ENCODE peak calls at places on chromosomes 13 and 19, in nine cellular contexts. One of them, this sample, is unnamed.

GRCh38 chr13:113605866-113606438 is 21.4 kb downstream of the TFDP1 start:
- DNase-seq in PC-9: no peak
- DNase-seq in fibroblast of lung: no peak
- DNase-seq in thyroid gland: no peak
- DNase-seq in pancreas: no peak
- DNase-seq in testis: no peak
- DNase-seq in hepatocyte: no peak
- DNase-seq in IMR-90: no peak
- DNase-seq in prostate gland: no peak
- DNase-seq in this sample: peak; percentile 67

GRCh38 chr19:16139752-16140151 is 3.7 kb upstream of the HSH2D start:
- DNase-seq in hepatocyte: no peak
- DNase-seq in pancreas: no peak
- DNase-seq in testis: no peak
- DNase-seq in fibroblast of lung: no peak
- DNase-seq in prostate gland: no peak
- DNase-seq in PC-9: no peak
- DNase-seq in IMR-90: no peak
- DNase-seq in thyroid gland: no peak
- DNase-seq in this sample: no peak

GRCh38 chr19:48480476-48481190 is 11.5 kb downstream of the CYTH2 start:
- DNase-seq in fibroblast of lung: peak; percentile 51
- DNase-seq in prostate gland: no peak
- DNase-seq in testis: peak; percentile 55
- DNase-seq in thyroid gland: no peak
- DNase-seq in IMR-90: no peak
- DNase-seq in PC-9: no peak
- DNase-seq in pancreas: no peak
- DNase-seq in hepatocyte: no peak
- DNase-seq in this sample: no peak

GRCh38 chr13:21478881-21479808 is 20.0 kb upstream of the ZDHHC20 start:
- DNase-seq in IMR-90: peak; percentile 81
- DNase-seq in testis: peak; percentile 59
- DNase-seq in pancreas: peak; percentile 47
- DNase-seq in fibroblast of lung: peak; percentile 65
- DNase-seq in thyroid gland: peak; percentile 13
- DNase-seq in PC-9: peak; percentile 9
- DNase-seq in hepatocyte: peak; percentile 76
- DNase-seq in prostate gland: peak; percentile 63
- DNase-seq in this sample: no peak

GRCh38 chr19:38990949-38991697 is 15.6 kb upstream of the FBXO17 start:
- DNase-seq in testis: peak; percentile 20
- DNase-seq in fibroblast of lung: no peak
- DNase-seq in PC-9: peak; percentile 25
- DNase-seq in hepatocyte: no peak
- DNase-seq in pancreas: no peak
- DNase-seq in thyroid gland: no peak
- DNase-seq in IMR-90: no peak
- DNase-seq in prostate gland: no peak
- DNase-seq in this sample: no peak

GRCh38 chr19:40542197-40542859 is 34.3 kb upstream of the SHKBP1 start:
- DNase-seq in fibroblast of lung: peak; percentile 25
- DNase-seq in IMR-90: peak; percentile 60
- DNase-seq in thyroid gland: no peak
- DNase-seq in hepatocyte: peak; percentile 44
- DNase-seq in pancreas: peak; percentile 70
- DNase-seq in testis: peak; percentile 82
- DNase-seq in PC-9: no peak
- DNase-seq in prostate gland: no peak
- DNase-seq in this sample: peak; percentile 40

GRCh38 chr13:99277629-99278028 is 19.4 kb upstream of the GPR18 start:
- DNase-seq in pancreas: no peak
- DNase-seq in IMR-90: no peak
- DNase-seq in testis: no peak
- DNase-seq in thyroid gland: no peak
- DNase-seq in PC-9: no peak
- DNase-seq in hepatocyte: no peak
- DNase-seq in prostate gland: no peak
- DNase-seq in fibroblast of lung: no peak
- DNase-seq in this sample: no peak

GRCh38 chr13:97448503-97449251 is 14.7 kb downstream of the RAP2A start:
- DNase-seq in thyroid gland: no peak
- DNase-seq in testis: no peak
- DNase-seq in PC-9: no peak
- DNase-seq in prostate gland: no peak
- DNase-seq in hepatocyte: no peak
- DNase-seq in pancreas: no peak
- DNase-seq in IMR-90: no peak
- DNase-seq in fibroblast of lung: no peak
- DNase-seq in this sample: no peak

GRCh38 chr19:36488118-36488815 is 1.1 kb downstream of the ZNF566 start:
- DNase-seq in hepatocyte: no peak
- DNase-seq in PC-9: no peak
- DNase-seq in thyroid gland: no peak
- DNase-seq in prostate gland: no peak
- DNase-seq in testis: no peak
- DNase-seq in IMR-90: peak; percentile 53
- DNase-seq in pancreas: no peak
- DNase-seq in fibroblast of lung: peak; percentile 45
- DNase-seq in this sample: no peak

GRCh38 chr13:31409678-31410356 is 210.0 kb downstream of the B3GLCT start:
- DNase-seq in thyroid gland: no peak
- DNase-seq in IMR-90: no peak
- DNase-seq in PC-9: no peak
- DNase-seq in hepatocyte: peak; percentile 20
- DNase-seq in fibroblast of lung: peak; percentile 35
- DNase-seq in prostate gland: no peak
- DNase-seq in pancreas: no peak
- DNase-seq in testis: no peak
- DNase-seq in this sample: no peak

GRCh38 chr13:97191143-97191542 is 31.0 kb upstream of the MBNL2 start:
- DNase-seq in pancreas: no peak
- DNase-seq in PC-9: no peak
- DNase-seq in fibroblast of lung: no peak
- DNase-seq in IMR-90: no peak
- DNase-seq in prostate gland: no peak
- DNase-seq in hepatocyte: no peak
- DNase-seq in thyroid gland: no peak
- DNase-seq in testis: no peak
- DNase-seq in this sample: no peak

GRCh38 chr19:2607712-2608601 is 94.5 kb downstream of the GNG7 start:
- DNase-seq in PC-9: no peak
- DNase-seq in pancreas: no peak
- DNase-seq in prostate gland: no peak
- DNase-seq in thyroid gland: peak; percentile 58
- DNase-seq in hepatocyte: no peak
- DNase-seq in fibroblast of lung: no peak
- DNase-seq in testis: no peak
- DNase-seq in IMR-90: no peak
- DNase-seq in this sample: no peak

GRCh38 chr19:2603320-2603719 is 99.2 kb downstream of the GNG7 start:
- DNase-seq in PC-9: no peak
- DNase-seq in prostate gland: no peak
- DNase-seq in fibroblast of lung: peak; percentile 84
- DNase-seq in hepatocyte: no peak
- DNase-seq in pancreas: no peak
- DNase-seq in thyroid gland: no peak
- DNase-seq in IMR-90: no peak
- DNase-seq in testis: peak; percentile 66
- DNase-seq in this sample: peak; percentile 31

GRCh38 chr19:2604747-2605329 is 97.7 kb downstream of the GNG7 start:
- DNase-seq in PC-9: no peak
- DNase-seq in pancreas: no peak
- DNase-seq in fibroblast of lung: no peak
- DNase-seq in testis: no peak
- DNase-seq in prostate gland: no peak
- DNase-seq in thyroid gland: no peak
- DNase-seq in IMR-90: no peak
- DNase-seq in hepatocyte: no peak
- DNase-seq in this sample: peak; percentile 7

GRCh38 chr19:2600914-2601870 is 101.3 kb downstream of the GNG7 start:
- DNase-seq in PC-9: no peak
- DNase-seq in thyroid gland: no peak
- DNase-seq in hepatocyte: no peak
- DNase-seq in fibroblast of lung: no peak
- DNase-seq in pancreas: no peak
- DNase-seq in IMR-90: no peak
- DNase-seq in prostate gland: no peak
- DNase-seq in testis: no peak
- DNase-seq in this sample: no peak

DNA sequence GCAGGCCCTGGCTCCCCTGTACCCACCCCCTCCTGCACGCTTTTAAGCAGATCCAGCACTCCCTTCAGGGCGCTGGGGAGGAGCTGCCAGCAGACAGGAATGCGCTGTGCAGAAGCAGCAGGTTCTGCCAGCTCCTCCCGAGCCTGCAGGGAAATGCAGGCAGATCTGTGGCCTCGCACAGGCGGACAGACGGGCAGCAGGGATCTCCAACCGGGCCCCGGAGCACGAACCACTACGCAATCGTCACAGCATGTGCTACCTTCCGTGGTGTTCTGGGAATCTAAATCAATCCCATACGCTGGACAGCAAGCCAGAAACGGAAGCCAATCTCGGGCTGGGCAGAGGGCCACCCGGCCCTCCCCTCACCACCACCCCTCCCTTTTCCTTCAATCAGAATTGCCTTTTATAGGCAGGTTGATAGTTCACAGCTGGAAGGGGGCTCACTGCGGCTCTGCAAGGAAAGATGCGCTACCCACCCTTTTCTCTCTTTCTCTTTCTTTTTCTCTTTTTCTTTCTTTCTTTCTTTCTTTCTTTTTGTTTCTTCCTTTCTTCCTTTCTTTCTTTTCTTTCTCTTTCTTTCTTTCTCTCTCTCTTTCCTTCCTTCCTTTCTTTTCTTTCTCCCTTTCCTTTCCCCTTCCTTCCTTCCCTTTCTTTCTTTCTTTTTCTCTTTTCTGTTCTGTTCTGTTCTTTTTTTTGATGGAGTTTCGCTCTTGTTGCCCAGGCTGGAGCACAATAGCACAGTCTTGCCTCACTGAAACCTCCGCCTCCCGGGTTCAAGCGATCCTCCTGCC is 99.9 kb downstream of the GNG7 start:
- DNase-seq in PC-9: peak; percentile 59
- DNase-seq in thyroid gland: peak; percentile 90
- DNase-seq in fibroblast of lung: peak; percentile 97
- DNase-seq in pancreas: peak; percentile 71
- DNase-seq in testis: peak; percentile 87
- DNase-seq in IMR-90: peak; percentile 81
- DNase-seq in prostate gland: peak; percentile 90
- DNase-seq in hepatocyte: peak; percentile 89
- DNase-seq in this sample: no peak
- H3K4me3 ChIP-seq in PC-9: peak overlapping the region; percentile 26
- H3K4me3 ChIP-seq in thyroid gland: no peak overlapping the region
- H3K4me3 ChIP-seq in fibroblast of lung: peak overlapping the region; percentile 28
- H3K4me3 ChIP-seq in pancreas: no peak overlapping the region
- H3K4me3 ChIP-seq in testis: no peak overlapping the region
- H3K4me3 ChIP-seq in IMR-90: peak overlapping the region; percentile 6
- H3K4me3 ChIP-seq in prostate gland: peak overlapping the region; percentile 9
- H3K4me3 ChIP-seq in hepatocyte: no peak overlapping the region
- H3K4me3 ChIP-seq in this sample: no peak overlapping the region

GRCh38 chr13:54210397-54211050 is 1181.9 kb downstream of the OLFM4 start:
- DNase-seq in prostate gland: peak; percentile 77
- DNase-seq in IMR-90: no peak
- DNase-seq in PC-9: peak; percentile 55
- DNase-seq in hepatocyte: peak; percentile 8
- DNase-seq in testis: no peak
- DNase-seq in fibroblast of lung: no peak
- DNase-seq in pancreas: no peak
- DNase-seq in thyroid gland: no peak
- DNase-seq in this sample: no peak
- H3K9me3 ChIP-seq in prostate gland: no peaks in the 10 kb centered on the region
- H3K9me3 ChIP-seq in IMR-90: peaks cover 3% of the 10 kb centered on the region
- H3K9me3 ChIP-seq in PC-9: peaks cover 5% of the 10 kb centered on the region
- H3K9me3 ChIP-seq in hepatocyte: no peaks in the 10 kb centered on the region
- H3K9me3 ChIP-seq in testis: no peaks in the 10 kb centered on the region
- H3K9me3 ChIP-seq in fibroblast of lung: no peaks in the 10 kb centered on the region
- H3K9me3 ChIP-seq in pancreas: no peaks in the 10 kb centered on the region
- H3K9me3 ChIP-seq in thyroid gland: no peaks in the 10 kb centered on the region
- H3K9me3 ChIP-seq in this sample: no peaks in the 10 kb centered on the region

DNA sequence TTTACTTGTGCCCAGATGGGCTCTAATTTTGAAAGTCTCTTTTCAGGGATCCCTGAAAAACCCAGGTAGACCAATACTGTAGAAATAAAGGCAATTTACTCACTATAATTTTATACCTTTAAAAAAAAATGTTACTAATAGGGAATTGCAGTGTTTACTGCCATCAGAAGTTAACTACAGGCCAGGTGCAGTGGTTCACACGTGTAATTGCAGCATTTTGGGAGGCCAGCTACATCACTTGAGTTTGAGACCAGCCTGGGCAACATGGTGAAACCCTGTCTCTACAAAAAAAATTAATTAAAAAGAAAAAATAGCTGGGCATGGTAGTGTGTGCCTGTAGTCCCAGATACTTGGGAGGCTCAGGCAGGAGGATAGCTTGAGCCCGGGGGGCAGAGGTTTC is 10.2 kb downstream of the USP12 start:
- DNase-seq in thyroid gland: no peak
- DNase-seq in pancreas: no peak
- DNase-seq in testis: no peak
- DNase-seq in prostate gland: no peak
- DNase-seq in hepatocyte: no peak
- DNase-seq in fibroblast of lung: no peak
- DNase-seq in PC-9: no peak
- DNase-seq in IMR-90: no peak
- DNase-seq in this sample: no peak
- TF ChIP-seq CTCF in thyroid gland: no peak
- TF ChIP-seq CTCF in pancreas: no peak
- TF ChIP-seq CTCF in testis: no peak
- TF ChIP-seq CTCF in prostate gland: no peak
- TF ChIP-seq CTCF in hepatocyte: no peak
- TF ChIP-seq CTCF in fibroblast of lung: no peak
- TF ChIP-seq CTCF in PC-9: no peak
- TF ChIP-seq CTCF in IMR-90: no peak
- TF ChIP-seq CTCF in this sample: no peak

GRCh38 chr13:73090116-73090811 is 31.5 kb downstream of the KLF5 start:
- DNase-seq in hepatocyte: peak; percentile 80
- DNase-seq in PC-9: peak; percentile 69
- DNase-seq in fibroblast of lung: peak; percentile 95
- DNase-seq in thyroid gland: peak; percentile 32
- DNase-seq in IMR-90: peak; percentile 91
- DNase-seq in prostate gland: peak; percentile 36
- DNase-seq in testis: no peak
- DNase-seq in pancreas: peak; percentile 39
- DNase-seq in this sample: peak; percentile 52

GRCh38 chr13:73096173-73097117 is 37.6 kb downstream of the KLF5 start:
- DNase-seq in PC-9: peak; percentile 92
- DNase-seq in thyroid gland: peak; percentile 45
- DNase-seq in hepatocyte: peak; percentile 26
- DNase-seq in IMR-90: peak; percentile 38
- DNase-seq in testis: no peak
- DNase-seq in prostate gland: no peak
- DNase-seq in pancreas: no peak
- DNase-seq in fibroblast of lung: peak; percentile 69
- DNase-seq in this sample: no peak

GRCh38 chr13:73090812-73091187 is 32.0 kb downstream of the KLF5 start:
- DNase-seq in hepatocyte: no peak
- DNase-seq in fibroblast of lung: no peak
- DNase-seq in prostate gland: no peak
- DNase-seq in pancreas: no peak
- DNase-seq in thyroid gland: no peak
- DNase-seq in IMR-90: no peak
- DNase-seq in PC-9: no peak
- DNase-seq in testis: no peak
- DNase-seq in this sample: no peak

GRCh38 chr13:73089216-73089615 is 30.4 kb downstream of the KLF5 start:
- DNase-seq in fibroblast of lung: no peak
- DNase-seq in pancreas: no peak
- DNase-seq in testis: no peak
- DNase-seq in hepatocyte: no peak
- DNase-seq in thyroid gland: no peak
- DNase-seq in PC-9: no peak
- DNase-seq in prostate gland: no peak
- DNase-seq in IMR-90: no peak
- DNase-seq in this sample: no peak

GRCh38 chr13:73092831-73093230 is 34.0 kb downstream of the KLF5 start:
- DNase-seq in prostate gland: no peak
- DNase-seq in testis: no peak
- DNase-seq in pancreas: no peak
- DNase-seq in IMR-90: no peak
- DNase-seq in PC-9: no peak
- DNase-seq in thyroid gland: no peak
- DNase-seq in hepatocyte: no peak
- DNase-seq in fibroblast of lung: no peak
- DNase-seq in this sample: no peak
- H3K4me3 ChIP-seq in prostate gland: no peak overlapping the region
- H3K4me3 ChIP-seq in testis: no peak overlapping the region
- H3K4me3 ChIP-seq in pancreas: no peak overlapping the region
- H3K4me3 ChIP-seq in IMR-90: no peak overlapping the region
- H3K4me3 ChIP-seq in PC-9: no peak overlapping the region
- H3K4me3 ChIP-seq in thyroid gland: no peak overlapping the region
- H3K4me3 ChIP-seq in hepatocyte: no peak overlapping the region
- H3K4me3 ChIP-seq in fibroblast of lung: no peak overlapping the region
- H3K4me3 ChIP-seq in this sample: no peak overlapping the region